ENCODE peak calls at places on chromosomes 12 and 14, in eight cellular contexts. One of them, this sample, is unnamed.

GRCh38 chr12:113325938-113326337 is 9.0 kb downstream of the SLC8B1 start:
- DNase-seq in NCI-H1105 treated with DMSO at 0.1 percent for 48 hours: no peak
- DNase-seq in T-helper 2 cell: no peak
- DNase-seq in mucosa of gallbladder: no peak
- DNase-seq in posterior vena cava: no peak
- DNase-seq in GM04504: peak
- DNase-seq in hypothalamus: no peak
- DNase-seq in right lobe of liver: no peak
- DNase-seq in this sample: no peak

GRCh38 chr12:84814664-84815245 is 97.8 kb downstream of the SLC6A15 start:
- DNase-seq in hypothalamus: no peak
- DNase-seq in posterior vena cava: no peak
- DNase-seq in T-helper 2 cell: no peak
- DNase-seq in right lobe of liver: no peak
- DNase-seq in GM04504: peak
- DNase-seq in NCI-H1105 treated with DMSO at 0.1 percent for 48 hours: no peak
- DNase-seq in mucosa of gallbladder: no peak
- DNase-seq in this sample: no peak

GRCh38 chr12:98719515-98720504 is 74.7 kb downstream of the APAF1 start:
- DNase-seq in mucosa of gallbladder: no peak
- DNase-seq in posterior vena cava: no peak
- DNase-seq in NCI-H1105 treated with DMSO at 0.1 percent for 48 hours: no peak
- DNase-seq in T-helper 2 cell: no peak
- DNase-seq in hypothalamus: no peak
- DNase-seq in GM04504: no peak
- DNase-seq in right lobe of liver: no peak
- DNase-seq in this sample: no peak

GRCh38 chr12:103801709-103802585 is 39.1 kb downstream of the NT5DC3 start:
- DNase-seq in T-helper 2 cell: no peak
- DNase-seq in NCI-H1105 treated with DMSO at 0.1 percent for 48 hours: no peak
- DNase-seq in posterior vena cava: no peak
- DNase-seq in mucosa of gallbladder: no peak
- DNase-seq in right lobe of liver: no peak
- DNase-seq in hypothalamus: no peak
- DNase-seq in GM04504: no peak
- DNase-seq in this sample: no peak

GRCh38 chr14:64689292-64689691 is 14.9 kb upstream of the PLEKHG3 start:
- DNase-seq in hypothalamus: no peak
- DNase-seq in right lobe of liver: no peak
- DNase-seq in NCI-H1105 treated with DMSO at 0.1 percent for 48 hours: no peak
- DNase-seq in GM04504: no peak
- DNase-seq in mucosa of gallbladder: no peak
- DNase-seq in posterior vena cava: no peak
- DNase-seq in T-helper 2 cell: no peak
- DNase-seq in this sample: no peak

GRCh38 chr12:79566452-79566851 is 124.3 kb downstream of the PAWR start:
- DNase-seq in NCI-H1105 treated with DMSO at 0.1 percent for 48 hours: no peak
- DNase-seq in mucosa of gallbladder: peak
- DNase-seq in T-helper 2 cell: no peak
- DNase-seq in posterior vena cava: no peak
- DNase-seq in right lobe of liver: no peak
- DNase-seq in GM04504: no peak
- DNase-seq in hypothalamus: no peak
- DNase-seq in this sample: no peak

GRCh38 chr14:50745401-50746058 is 77.4 kb upstream of the SAV1 start:
- DNase-seq in right lobe of liver: no peak
- DNase-seq in mucosa of gallbladder: no peak
- DNase-seq in hypothalamus: no peak
- DNase-seq in T-helper 2 cell: no peak
- DNase-seq in posterior vena cava: no peak
- DNase-seq in NCI-H1105 treated with DMSO at 0.1 percent for 48 hours: no peak
- DNase-seq in GM04504: no peak
- DNase-seq in this sample: no peak

GRCh38 chr12:59808317-59808910 is 212.6 kb downstream of the SLC16A7 start:
- DNase-seq in T-helper 2 cell: no peak
- DNase-seq in hypothalamus: no peak
- DNase-seq in mucosa of gallbladder: peak
- DNase-seq in posterior vena cava: no peak
- DNase-seq in GM04504: no peak
- DNase-seq in NCI-H1105 treated with DMSO at 0.1 percent for 48 hours: peak
- DNase-seq in right lobe of liver: no peak
- DNase-seq in this sample: no peak

GRCh38 chr14:55333785-55334485 is 62.7 kb downstream of the FBXO34 start:
- DNase-seq in posterior vena cava: no peak
- DNase-seq in NCI-H1105 treated with DMSO at 0.1 percent for 48 hours: no peak
- DNase-seq in GM04504: no peak
- DNase-seq in hypothalamus: no peak
- DNase-seq in mucosa of gallbladder: no peak
- DNase-seq in right lobe of liver: no peak
- DNase-seq in T-helper 2 cell: no peak
- DNase-seq in this sample: no peak

GRCh38 chr14:93926873-93927571 is at the start of gene FAM181A:
- DNase-seq in mucosa of gallbladder: no peak
- DNase-seq in hypothalamus: peak
- DNase-seq in GM04504: no peak
- DNase-seq in posterior vena cava: no peak
- DNase-seq in NCI-H1105 treated with DMSO at 0.1 percent for 48 hours: no peak
- DNase-seq in right lobe of liver: no peak
- DNase-seq in T-helper 2 cell: no peak
- DNase-seq in this sample: peak

GRCh38 chr14:20262642-20263128 is 23.6 kb downstream of the OR11H4 start:
- DNase-seq in T-helper 2 cell: no peak
- DNase-seq in hypothalamus: no peak
- DNase-seq in posterior vena cava: no peak
- DNase-seq in GM04504: peak
- DNase-seq in right lobe of liver: no peak
- DNase-seq in mucosa of gallbladder: no peak
- DNase-seq in NCI-H1105 treated with DMSO at 0.1 percent for 48 hours: no peak
- DNase-seq in this sample: no peak

GRCh38 chr14:98826618-98827017 is 445.4 kb downstream of the BCL11B start:
- DNase-seq in GM04504: no peak
- DNase-seq in hypothalamus: no peak
- DNase-seq in T-helper 2 cell: no peak
- DNase-seq in right lobe of liver: no peak
- DNase-seq in mucosa of gallbladder: no peak
- DNase-seq in NCI-H1105 treated with DMSO at 0.1 percent for 48 hours: peak
- DNase-seq in posterior vena cava: no peak
- DNase-seq in this sample: no peak

GRCh38 chr12:89544730-89545184 is 18.9 kb upstream of the POC1B start:
- DNase-seq in posterior vena cava: no peak
- DNase-seq in T-helper 2 cell: no peak
- DNase-seq in mucosa of gallbladder: peak
- DNase-seq in right lobe of liver: peak
- DNase-seq in NCI-H1105 treated with DMSO at 0.1 percent for 48 hours: peak
- DNase-seq in GM04504: no peak
- DNase-seq in hypothalamus: peak
- DNase-seq in this sample: peak

GRCh38 chr14:104886690-104887622 is 21.9 kb downstream of the CEP170B start:
- DNase-seq in mucosa of gallbladder: no peak
- DNase-seq in T-helper 2 cell: no peak
- DNase-seq in posterior vena cava: peak
- DNase-seq in NCI-H1105 treated with DMSO at 0.1 percent for 48 hours: no peak
- DNase-seq in GM04504: no peak
- DNase-seq in right lobe of liver: peak
- DNase-seq in hypothalamus: no peak
- DNase-seq in this sample: no peak

This sample was measured in substantia nigra.